ENCODE peak calls at places on chromosomes 4 and X, in five cellular contexts. L is activated CD8-positive, alpha-beta memory T cell treated with anti-CD3 and anti-CD28 coated beads for 24 hours; M is right cardiac atrium; Q is fibroblast of pulmonary artery; N is mesothelial cell of epicardium. G is an unnamed sample.

GRCh38 chr4:184757810-184758209 is 23.9 kb upstream of the CENPU start:
- DNase-seq in L (no peak), M (no peak), Q (no peak), N (no peak), G (no peak)

GRCh38 chrX:112849010-112849409 is 8.4 kb upstream of the AMOT start:
- DNase-seq in L (no peak), M (no peak), Q (peak; percentile 22), N (no peak), G (peak; percentile 36)

GRCh38 chr4:79823148-79823763 is 249.8 kb downstream of the ANTXR2 start:
- DNase-seq in L (no peak), M (no peak), Q (peak; percentile 60), N (no peak), G (no peak)

GRCh38 chr4:54954656-54955388 is 170.6 kb downstream of the KDR start:
- DNase-seq in L (no peak), M (peak; percentile 75), Q (peak; percentile 17), N (no peak), G (no peak)

GRCh38 chr4:118738999-118739690 is 54.0 kb downstream of the METTL14 start:
- DNase-seq in L (no peak), M (no peak), Q (no peak), N (no peak), G (no peak)

GRCh38 chrX:150548684-150549083 is 19.7 kb upstream of the MTM1 start:
- DNase-seq in L (no peak), M (no peak), Q (peak; percentile 8), N (no peak), G (peak; percentile 45)

GRCh38 chr4:48854395-48854683 is 23.5 kb downstream of the OCIAD1 start:
- DNase-seq in L (no peak), M (no peak), Q (no peak), N (no peak), G (no peak)

GRCh38 chr4:14110407-14110806 is 482.9 kb upstream of the BOD1L1 start:
- DNase-seq in L (no peak), M (no peak), Q (peak; percentile 64), N (no peak), G (peak; percentile 76)

GRCh38 chrX:70878925-70879324 is 29.6 kb downstream of the TEX11 start:
- DNase-seq in L (no peak), M (no peak), Q (no peak), N (no peak), G (no peak)

GRCh38 chr4:43146198-43146597 is 253.7 kb downstream of the GRXCR1 start:
- DNase-seq in L (no peak), M (no peak), Q (no peak), N (no peak), G (no peak)

GRCh38 chrX:154121961-154122360 is 22.1 kb upstream of the OPN1LW start:
- DNase-seq in L (peak; percentile 51), M (no peak), Q (no peak), N (no peak), G (no peak)

GRCh38 chr4:125049711-125050110 is 265.0 kb upstream of the FAT4 start:
- DNase-seq in L (no peak), M (no peak), Q (peak; percentile 68), N (no peak), G (peak; percentile 23)

G was measured in renal cortical epithelial cell.